ENCODE peak calls at places on chromosomes 12 and 14, in ten cellular contexts. R is pancreas; A is glomerular endothelial cell; Z is IMR-90; J is body of pancreas; S is cardiac fibroblast; O is hypothalamus; G is nephron progenitor cell; Y is AG08395; L is stimulated activated CD4-positive, alpha-beta T cell treated with anti-CD3 and anti-CD28 coated beads, Interleukin-1b, Interleukin-23, amount 100 ng/mL, for 48 hours. M is an unnamed sample.
A peak's percentile ranks its signal among the peaks of the same experiment; 100 is the strongest.

GRCh38 chr12:81257952-81258551 is 180.2 kb downstream of the ACSS3 start:
- DNase-seq in O (no peak), L (no peak), J (no peak), Z (peak; percentile 47), S (peak; percentile 73), R (no peak), A (peak; percentile 54), Y (peak; percentile 33), G (no peak), M (no peak)

GRCh38 chr14:75630695-75631452 is 29.8 kb downstream of the ERG28 start:
- DNase-seq in Z (no peak), A (no peak), R (no peak), S (no peak), O (no peak), Y (no peak), L (no peak), G (no peak), J (no peak), M (no peak)

GRCh38 chr12:48084066-48084465 is 21.8 kb downstream of the SENP1 start:
- DNase-seq in S (peak; percentile 56), A (no peak), Z (peak; percentile 13), O (no peak), Y (no peak), G (no peak), L (no peak), R (no peak), J (no peak), M (no peak)

GRCh38 chr12:25701290-25701689 is 148.2 kb upstream of the LMNTD1 start:
- DNase-seq in A (no peak), Y (no peak), S (peak; percentile 68), L (no peak), O (no peak), Z (peak; percentile 81), G (no peak), J (no peak), R (no peak), M (no peak)

GRCh38 chr12:186006-186625 is 27.8 kb downstream of the SLC6A12 start:
- DNase-seq in S (no peak), R (no peak), L (no peak), O (no peak), G (no peak), Y (no peak), J (no peak), Z (no peak), A (no peak), M (no peak)

GRCh38 chr12:85281947-85282312 is 1.9 kb downstream of the ALX1 start:
- DNase-seq in Y (no peak), G (no peak), Z (no peak), S (no peak), O (no peak), L (no peak), J (no peak), R (no peak), A (no peak), M (no peak)

GRCh38 chr12:132407525-132407924 is 78.1 kb upstream of the GALNT9 start:
- DNase-seq in G (no peak), J (no peak), Z (no peak), A (no peak), S (peak; percentile 63), L (no peak), O (no peak), Y (no peak), R (no peak), M (no peak)

GRCh38 chr14:103522649-103523582 is at the start of gene CKB:
- DNase-seq in Z (peak; percentile 45), G (peak; percentile 81), S (peak; percentile 59), J (peak; percentile 62), Y (peak; percentile 85), R (no peak), L (no peak), O (no peak), A (no peak), M (peak; percentile 98)

GRCh38 chr14:105433161-105433605 is 13.6 kb downstream of the MTA1 start:
- DNase-seq in J (no peak), S (no peak), Z (no peak), R (no peak), Y (no peak), G (no peak), A (no peak), O (no peak), L (no peak), M (no peak)

GRCh38 chr12:64451687-64452558 is at the start of gene TBK1:
- DNase-seq in A (no peak), S (peak; percentile 89), Z (peak; percentile 84), G (peak; percentile 93), O (peak; percentile 53), Y (peak; percentile 95), R (peak; percentile 87), J (peak; percentile 92), L (peak; percentile 62), M (peak; percentile 96)

GRCh38 chr14:94499673-94500072 is 9.6 kb downstream of the SERPINA12 start:
- DNase-seq in Y (no peak), L (no peak), Z (no peak), A (no peak), J (no peak), O (no peak), G (no peak), S (no peak), R (no peak), M (no peak)

GRCh38 chr12:52501490-52501889 is 8.4 kb upstream of the KRT6A start:
- DNase-seq in O (no peak), Y (no peak), L (no peak), R (no peak), G (no peak), A (no peak), S (no peak), Z (no peak), J (no peak), M (no peak)

GRCh38 chr12:68240079-68240478 is 13.3 kb downstream of the IL22 start:
- DNase-seq in O (no peak), G (no peak), L (no peak), Z (peak; percentile 82), S (peak; percentile 79), A (peak; percentile 22), R (no peak), J (peak; percentile 39), Y (peak; percentile 87), M (peak; percentile 83)

GRCh38 chr12:8035440-8036010 is 3.0 kb downstream of the FOXJ2 start:
- DNase-seq in J (no peak), L (no peak), R (no peak), G (no peak), S (no peak), Y (no peak), O (no peak), Z (peak; percentile 57), A (no peak), M (no peak)

GRCh38 chr12:4448376-4448775 is 2.8 kb upstream of the FGF6 start:
- DNase-seq in Y (no peak), G (no peak), R (no peak), L (no peak), A (no peak), O (no peak), S (no peak), J (no peak), Z (no peak), M (no peak)

GRCh38 chr14:52640137-52640536 is 55.2 kb downstream of the ERO1A start:
- DNase-seq in R (no peak), S (no peak), L (peak; percentile 24), Y (no peak), O (no peak), G (no peak), J (no peak), Z (no peak), A (no peak), M (no peak)

GRCh38 chr12:119229837-119230236 is 51.1 kb downstream of the HSPB8 start:
- DNase-seq in G (peak; percentile 59), A (no peak), J (no peak), L (no peak), R (no peak), O (no peak), S (peak; percentile 44), Z (peak; percentile 42), Y (peak; percentile 16), M (no peak)

GRCh38 chr12:98291828-98292227 is 223.6 kb upstream of the TMPO start:
- DNase-seq in L (no peak), Y (no peak), R (no peak), J (no peak), Z (no peak), A (no peak), S (no peak), G (no peak), O (no peak), M (no peak)

GRCh38 chr12:52280319-52280795 is 5.9 kb downstream of the KRT86 start:
- DNase-seq in O (no peak), R (peak; percentile 51), J (peak; percentile 78), L (no peak), G (no peak), Z (peak; percentile 94), A (no peak), Y (peak; percentile 86), S (peak; percentile 96), M (peak; percentile 94)

GRCh38 chr14:25048170-25049126 is 1.5 kb downstream of the STXBP6 start:
- DNase-seq in O (no peak), R (peak; percentile 81), S (peak; percentile 84), G (peak; percentile 1), A (no peak), Z (peak; percentile 86), J (peak; percentile 87), L (no peak), Y (peak; percentile 80), M (peak; percentile 94)

GRCh38 chr14:77067632-77068514 is 30.2 kb upstream of the CIPC start:
- DNase-seq in L (peak; percentile 46), J (peak; percentile 81), Z (peak; percentile 57), O (peak; percentile 38), A (no peak), R (peak; percentile 61), Y (peak; percentile 79), S (peak; percentile 74), G (peak; percentile 72), M (peak; percentile 97)

GRCh38 chr12:47725091-47725772 is at the start of gene ENDOU:
- DNase-seq in R (no peak), A (no peak), Z (no peak), O (no peak), Y (no peak), J (no peak), S (no peak), L (no peak), G (no peak), M (peak; percentile 34)

GRCh38 chr12:63668028-63668799 is at the start of gene DPY19L2:
- DNase-seq in J (peak; percentile 81), Z (peak; percentile 52), S (peak; percentile 27), O (no peak), Y (peak; percentile 16), L (peak; percentile 58), G (peak; percentile 85), A (no peak), R (peak; percentile 70), M (peak; percentile 64)

GRCh38 chr12:26721800-26722199 is 111.2 kb downstream of the ITPR2 start:
- DNase-seq in J (no peak), G (no peak), R (no peak), S (no peak), Y (no peak), A (no peak), Z (no peak), L (no peak), O (no peak), M (no peak)

M was measured in osteoblast.